ENCODE peak calls at places on chromosomes 13 and 19, in nine cellular contexts. One of them, this sample, is unnamed.

GRCh38 chr19:44820648-44821609 is 12.0 kb downstream of the BCAM start:
- DNase-seq in NAMALWA: no peak
- DNase-seq in activated T-cell treated with anti-CD3 and anti-CD28 coated beads, Interleukin-2, amount 50 U/mL, for 1 hour: no peak
- DNase-seq in neuronal stem cell: no peak
- DNase-seq in H9: no peak
- DNase-seq in M059J: no peak
- DNase-seq in activated naive CD4-positive, alpha-beta T cell treated with anti-CD3 and anti-CD28 coated beads, Interleukin-2, amount 50 U/mL, for 16 hours: no peak
- DNase-seq in GM12865: no peak
- DNase-seq in AG04450: no peak
- DNase-seq in this sample: no peak

GRCh38 chr19:53870485-53870844 is 2.8 kb downstream of the MYADM start:
- DNase-seq in GM12865: no peak
- DNase-seq in activated naive CD4-positive, alpha-beta T cell treated with anti-CD3 and anti-CD28 coated beads, Interleukin-2, amount 50 U/mL, for 16 hours: no peak
- DNase-seq in activated T-cell treated with anti-CD3 and anti-CD28 coated beads, Interleukin-2, amount 50 U/mL, for 1 hour: peak
- DNase-seq in M059J: peak
- DNase-seq in AG04450: no peak
- DNase-seq in H9: no peak
- DNase-seq in neuronal stem cell: no peak
- DNase-seq in NAMALWA: peak
- DNase-seq in this sample: no peak

GRCh38 chr13:106033634-106034033 is 501.8 kb downstream of the EFNB2 start:
- DNase-seq in activated naive CD4-positive, alpha-beta T cell treated with anti-CD3 and anti-CD28 coated beads, Interleukin-2, amount 50 U/mL, for 16 hours: no peak
- DNase-seq in activated T-cell treated with anti-CD3 and anti-CD28 coated beads, Interleukin-2, amount 50 U/mL, for 1 hour: no peak
- DNase-seq in H9: no peak
- DNase-seq in NAMALWA: peak
- DNase-seq in M059J: peak
- DNase-seq in neuronal stem cell: no peak
- DNase-seq in AG04450: peak
- DNase-seq in GM12865: no peak
- DNase-seq in this sample: no peak

GRCh38 chr13:97257800-97258799 is 36.0 kb downstream of the MBNL2 start:
- DNase-seq in H9: peak
- DNase-seq in M059J: peak
- DNase-seq in activated naive CD4-positive, alpha-beta T cell treated with anti-CD3 and anti-CD28 coated beads, Interleukin-2, amount 50 U/mL, for 16 hours: no peak
- DNase-seq in GM12865: peak
- DNase-seq in neuronal stem cell: no peak
- DNase-seq in AG04450: no peak
- DNase-seq in NAMALWA: no peak
- DNase-seq in activated T-cell treated with anti-CD3 and anti-CD28 coated beads, Interleukin-2, amount 50 U/mL, for 1 hour: no peak
- DNase-seq in this sample: peak

GRCh38 chr19:6059996-6060599 is 50.2 kb downstream of the RFX2 start:
- DNase-seq in NAMALWA: no peak
- DNase-seq in H9: no peak
- DNase-seq in neuronal stem cell: no peak
- DNase-seq in GM12865: no peak
- DNase-seq in M059J: no peak
- DNase-seq in activated T-cell treated with anti-CD3 and anti-CD28 coated beads, Interleukin-2, amount 50 U/mL, for 1 hour: no peak
- DNase-seq in activated naive CD4-positive, alpha-beta T cell treated with anti-CD3 and anti-CD28 coated beads, Interleukin-2, amount 50 U/mL, for 16 hours: no peak
- DNase-seq in AG04450: no peak
- DNase-seq in this sample: no peak

GRCh38 chr19:36032251-36033104 is at the start of gene CLIP3:
- DNase-seq in M059J: peak
- DNase-seq in AG04450: peak
- DNase-seq in neuronal stem cell: peak
- DNase-seq in H9: peak
- DNase-seq in activated naive CD4-positive, alpha-beta T cell treated with anti-CD3 and anti-CD28 coated beads, Interleukin-2, amount 50 U/mL, for 16 hours: peak
- DNase-seq in GM12865: peak
- DNase-seq in activated T-cell treated with anti-CD3 and anti-CD28 coated beads, Interleukin-2, amount 50 U/mL, for 1 hour: peak
- DNase-seq in NAMALWA: no peak
- DNase-seq in this sample: no peak

GRCh38 chr19:28705008-28705407 is 507.9 kb downstream of the UQCRFS1 start:
- DNase-seq in AG04450: peak
- DNase-seq in GM12865: no peak
- DNase-seq in activated T-cell treated with anti-CD3 and anti-CD28 coated beads, Interleukin-2, amount 50 U/mL, for 1 hour: no peak
- DNase-seq in NAMALWA: peak
- DNase-seq in neuronal stem cell: no peak
- DNase-seq in H9: no peak
- DNase-seq in activated naive CD4-positive, alpha-beta T cell treated with anti-CD3 and anti-CD28 coated beads, Interleukin-2, amount 50 U/mL, for 16 hours: no peak
- DNase-seq in M059J: peak
- DNase-seq in this sample: peak

GRCh38 chr19:6667114-6667627 is 2.8 kb downstream of the TNFSF14 start:
- DNase-seq in AG04450: no peak
- DNase-seq in activated T-cell treated with anti-CD3 and anti-CD28 coated beads, Interleukin-2, amount 50 U/mL, for 1 hour: peak
- DNase-seq in neuronal stem cell: no peak
- DNase-seq in M059J: peak
- DNase-seq in activated naive CD4-positive, alpha-beta T cell treated with anti-CD3 and anti-CD28 coated beads, Interleukin-2, amount 50 U/mL, for 16 hours: no peak
- DNase-seq in GM12865: no peak
- DNase-seq in NAMALWA: no peak
- DNase-seq in H9: no peak
- DNase-seq in this sample: peak

GRCh38 chr13:46622013-46622917 is 69.3 kb downstream of the LRCH1 start:
- DNase-seq in activated naive CD4-positive, alpha-beta T cell treated with anti-CD3 and anti-CD28 coated beads, Interleukin-2, amount 50 U/mL, for 16 hours: no peak
- DNase-seq in neuronal stem cell: no peak
- DNase-seq in M059J: no peak
- DNase-seq in GM12865: no peak
- DNase-seq in NAMALWA: peak
- DNase-seq in H9: no peak
- DNase-seq in AG04450: no peak
- DNase-seq in activated T-cell treated with anti-CD3 and anti-CD28 coated beads, Interleukin-2, amount 50 U/mL, for 1 hour: no peak
- DNase-seq in this sample: no peak

GRCh38 chr19:18514800-18515682 is 6.8 kb downstream of the ELL start:
- DNase-seq in GM12865: no peak
- DNase-seq in neuronal stem cell: no peak
- DNase-seq in M059J: peak
- DNase-seq in activated naive CD4-positive, alpha-beta T cell treated with anti-CD3 and anti-CD28 coated beads, Interleukin-2, amount 50 U/mL, for 16 hours: no peak
- DNase-seq in H9: no peak
- DNase-seq in activated T-cell treated with anti-CD3 and anti-CD28 coated beads, Interleukin-2, amount 50 U/mL, for 1 hour: no peak
- DNase-seq in NAMALWA: no peak
- DNase-seq in AG04450: no peak
- DNase-seq in this sample: peak

GRCh38 chr13:26719356-26719945 is 41.1 kb downstream of the GPR12 start:
- DNase-seq in M059J: peak
- DNase-seq in H9: no peak
- DNase-seq in AG04450: no peak
- DNase-seq in activated naive CD4-positive, alpha-beta T cell treated with anti-CD3 and anti-CD28 coated beads, Interleukin-2, amount 50 U/mL, for 16 hours: no peak
- DNase-seq in NAMALWA: no peak
- DNase-seq in GM12865: no peak
- DNase-seq in activated T-cell treated with anti-CD3 and anti-CD28 coated beads, Interleukin-2, amount 50 U/mL, for 1 hour: no peak
- DNase-seq in neuronal stem cell: no peak
- DNase-seq in this sample: peak

GRCh38 chr19:6423499-6424189 is 967 bp downstream of the KHSRP start:
- DNase-seq in activated T-cell treated with anti-CD3 and anti-CD28 coated beads, Interleukin-2, amount 50 U/mL, for 1 hour: peak
- DNase-seq in activated naive CD4-positive, alpha-beta T cell treated with anti-CD3 and anti-CD28 coated beads, Interleukin-2, amount 50 U/mL, for 16 hours: peak
- DNase-seq in neuronal stem cell: no peak
- DNase-seq in AG04450: no peak
- DNase-seq in GM12865: peak
- DNase-seq in M059J: peak
- DNase-seq in NAMALWA: peak
- DNase-seq in H9: peak
- DNase-seq in this sample: peak